ENCODE peak calls at places on chromosomes 11 and 22, in seven cellular contexts. R, Q, N, W, T, O and L are unnamed samples. For H3K4me1 and H3K27me3, the result is how much of the 10 kb centered on the place peaks cover.

GRCh38 chr22:37623075-37624016 is 14.7 kb downstream of the GGA1 start:
- DNase-seq in R (peak), Q (peak), N (peak), W (peak), T (peak), O (no peak), L (peak)

GRCh38 chr11:125224391-125225015 is 60.0 kb downstream of the PKNOX2 start:
- DNase-seq in R (no peak), Q (peak), N (no peak), W (peak), T (peak), O (no peak), L (no peak)

GRCh38 chr22:50445880-50446707 is 28.7 kb downstream of the SBF1 start:
- DNase-seq in R (no peak), Q (no peak), N (no peak), W (no peak), T (no peak), O (no peak), L (no peak)

GRCh38 chr11:46293616-46294015 is 16.2 kb downstream of the CREB3L1 start:
- DNase-seq in R (no peak), Q (no peak), N (no peak), W (no peak), T (no peak), O (peak), L (no peak)

GRCh38 chr22:39348909-39349505 is 784 bp upstream of the SYNGR1 start:
- DNase-seq in R (no peak), Q (peak), N (no peak), W (no peak), T (no peak), O (no peak), L (no peak)

GRCh38 chr11:15745266-15745665 is 611.1 kb downstream of the SOX6 start:
- DNase-seq in R (no peak), Q (no peak), N (no peak), W (no peak), T (no peak), O (no peak), L (no peak)

GRCh38 chr11:35166369-35167360 is 27.7 kb downstream of the CD44 start:
- DNase-seq in R (no peak), Q (no peak), N (no peak), W (no peak), T (no peak), O (peak), L (peak)

GRCh38 chr22:42688914-42689275 is 31.8 kb downstream of the A4GALT start:
- DNase-seq in R (no peak), Q (no peak), N (no peak), W (peak), T (no peak), O (no peak), L (no peak)

GRCh38 chr11:64842366-64842759 is 2.1 kb downstream of the CDC42BPG start:
- DNase-seq in R (no peak), Q (peak), N (no peak), W (peak), T (no peak), O (no peak), L (no peak)

GRCh38 chr11:129544691-129545090 is 169.0 kb downstream of the BARX2 start:
- DNase-seq in R (no peak), Q (no peak), N (no peak), W (no peak), T (no peak), O (no peak), L (no peak)

GRCh38 chr22:17705565-17706450 is 67.3 kb downstream of the BCL2L13 start:
- DNase-seq in R (no peak), Q (no peak), N (no peak), W (no peak), T (no peak), O (no peak), L (no peak)

GRCh38 chr11:75365711-75366181 is 14.3 kb upstream of the ARRB1 start:
- DNase-seq in R (no peak), Q (no peak), N (no peak), W (no peak), T (no peak), O (peak), L (no peak)

GRCh38 chr11:96335389-96335788 is 7.6 kb downstream of the MAML2 start:
- DNase-seq in R (no peak), Q (no peak), N (no peak), W (no peak), T (no peak), O (no peak), L (no peak)

GRCh38 chr22:27799334-27800249 is 2.0 kb downstream of the MN1 start:
- DNase-seq in R (no peak), Q (peak), N (no peak), W (no peak), T (peak), O (no peak), L (no peak)

GRCh38 chr11:131688056-131688693 is 317.8 kb downstream of the NTM start:
- DNase-seq in R (peak), Q (peak), N (no peak), W (peak), T (peak), O (peak), L (no peak)

GRCh38 chr11:131408011-131408640 is 37.7 kb downstream of the NTM start:
- DNase-seq in R (no peak), Q (peak), N (no peak), W (peak), T (peak), O (peak), L (no peak)

GRCh38 chr22:21718492-21718891 is 17.1 kb downstream of the YPEL1 start:
- DNase-seq in R (no peak), Q (no peak), N (no peak), W (no peak), T (no peak), O (no peak), L (no peak)

GRCh38 chr11:107384136-107384535 is 73.5 kb downstream of the CWF19L2 start:
- DNase-seq in R (no peak), Q (no peak), N (no peak), W (no peak), T (no peak), O (no peak), L (no peak)

GRCh38 chr11:1480555-1481482 is 5.8 kb downstream of the MOB2 start:
- DNase-seq in R (peak), Q (no peak), N (no peak), W (no peak), T (no peak), O (no peak), L (no peak)

GRCh38 chr11:61639816-61640443 is 40.3 kb upstream of the DAGLA start:
- DNase-seq in R (no peak), Q (no peak), N (no peak), W (peak), T (no peak), O (peak), L (no peak)

GRCh38 chr22:41410311-41410751 is 28.6 kb downstream of the TEF start:
- DNase-seq in R (peak), Q (no peak), N (no peak), W (no peak), T (no peak), O (no peak), L (no peak)

GRCh38 chr22:41408665-41409064 is 26.9 kb downstream of the TEF start:
- DNase-seq in R (no peak), Q (no peak), N (no peak), W (no peak), T (no peak), O (no peak), L (no peak)

GRCh38 chr22:41415554-41415953 is 31.0 kb downstream of the TOB2 start:
- DNase-seq in R (no peak), Q (no peak), N (no peak), W (no peak), T (no peak), O (no peak), L (no peak)

GRCh38 chr22:41407433-41407832 is 25.7 kb downstream of the TEF start:
- DNase-seq in R (no peak), Q (no peak), N (no peak), W (no peak), T (no peak), O (no peak), L (no peak)

GRCh38 chr22:41411021-41411851 is 29.5 kb downstream of the TEF start:
- DNase-seq in R (no peak), Q (peak), N (no peak), W (peak), T (peak), O (no peak), L (no peak)
- H3K27ac ChIP-seq in R (peak), Q (no peak), N (peak), W (no peak), T (peak), O (no peak), L (no peak)

GRCh38 chr11:2612884-2613571 is 86.8 kb downstream of the KCNQ1OT1 start:
- DNase-seq in R (no peak), Q (no peak), N (no peak), W (no peak), T (no peak), O (no peak), L (no peak)

DNA sequence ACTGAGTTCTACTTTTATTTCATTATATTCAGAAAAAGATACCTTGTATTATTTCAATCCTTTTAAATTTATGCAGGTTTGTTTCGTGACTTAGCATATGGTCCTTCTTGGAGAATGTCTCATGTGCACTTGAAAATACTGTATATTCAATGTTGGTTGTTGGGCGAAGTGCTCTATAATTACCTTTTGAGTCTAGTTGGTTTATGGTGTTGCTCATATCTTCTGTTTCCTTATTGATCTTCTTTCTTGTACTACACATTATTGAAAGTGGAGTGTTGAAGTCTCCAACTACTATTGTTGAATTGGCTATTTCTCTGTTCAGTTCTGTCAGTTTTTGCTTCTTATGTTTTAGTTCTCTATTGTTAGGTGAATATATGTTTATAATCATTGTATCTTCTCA is 90.4 kb downstream of the KCNQ1OT1 start:
- DNase-seq in R (no peak), Q (no peak), N (no peak), W (no peak), T (no peak), O (no peak), L (no peak)
- H3K4me1 ChIP-seq in R (under half), Q (under half), N (under half), W (under half), T (under half), O (under half), L (under half)

GRCh38 chr22:20217563-20217962 is 50.6 kb downstream of the RTN4R start:
- DNase-seq in R (no peak), Q (no peak), N (no peak), W (no peak), T (no peak), O (no peak), L (no peak)

GRCh38 chr22:20218981-20219380 is 49.1 kb downstream of the RTN4R start:
- DNase-seq in R (no peak), Q (no peak), N (no peak), W (no peak), T (no peak), O (no peak), L (no peak)

GRCh38 chr22:20215742-20216141 is 52.4 kb downstream of the RTN4R start:
- DNase-seq in R (no peak), Q (no peak), N (no peak), W (no peak), T (no peak), O (no peak), L (no peak)

GRCh38 chr22:20218320-20218872 is 49.7 kb downstream of the RTN4R start:
- DNase-seq in R (no peak), Q (no peak), N (no peak), W (no peak), T (no peak), O (no peak), L (no peak)

GRCh38 chr22:20216863-20217499 is 51.1 kb downstream of the RTN4R start:
- DNase-seq in R (no peak), Q (no peak), N (no peak), W (no peak), T (no peak), O (no peak), L (no peak)
- H3K27me3 ChIP-seq in R (under half), Q (under half), N (under half), W (under half), T (under half), O (under half), L (under half)

GRCh38 chr11:8810331-8811301 is 100.4 kb upstream of the AKIP1 start:
- DNase-seq in R (peak), Q (peak), N (no peak), W (peak), T (peak), O (peak), L (no peak)
- H3K27ac ChIP-seq in R (peak), Q (peak), N (no peak), W (peak), T (peak), O (peak), L (no peak)

DNA sequence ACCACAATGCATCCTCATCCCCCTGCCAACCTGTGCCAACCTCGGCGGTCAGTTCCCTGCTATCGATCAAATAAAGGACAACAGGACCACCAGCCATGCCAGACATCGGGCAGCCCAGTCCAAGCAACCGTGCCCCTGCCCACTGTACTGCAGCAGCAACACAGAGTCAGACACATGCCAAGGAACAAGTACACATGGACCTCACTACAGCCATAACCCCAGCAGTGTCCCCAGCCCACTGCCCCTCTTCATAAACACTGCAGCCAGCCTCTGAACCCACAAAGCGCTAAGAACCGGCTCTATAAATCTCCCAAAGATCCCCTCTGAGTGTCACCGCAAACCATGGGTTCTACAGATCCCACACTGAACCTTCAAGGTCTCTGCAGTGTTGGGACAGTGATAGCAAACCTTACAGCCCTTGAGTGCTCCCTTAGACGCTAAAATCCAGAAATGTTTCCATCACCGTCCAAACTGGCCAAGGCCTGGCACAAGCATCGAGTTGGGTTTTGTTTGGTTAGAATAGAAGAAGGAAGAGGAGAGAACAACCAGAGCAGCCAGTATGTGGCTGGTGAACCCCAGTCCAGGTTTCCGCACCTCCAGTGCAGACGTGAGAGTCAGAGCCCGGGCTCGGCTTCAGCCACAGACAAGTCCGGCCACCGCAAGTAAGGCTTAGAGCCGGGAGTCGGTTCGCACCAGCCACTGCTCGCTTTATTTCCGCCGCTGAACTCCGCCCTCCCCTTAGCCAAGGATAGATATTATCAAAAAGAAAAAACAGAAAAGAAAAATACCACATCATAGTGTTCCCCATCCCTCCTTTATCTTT is 7.9 kb downstream of the PAX6 start:
- DNase-seq in R (no peak), Q (peak), N (no peak), W (peak), T (no peak), O (peak), L (no peak)
- H3K4me1 ChIP-seq in R (under half), Q (half or more), N (under half), W (under half), T (under half), O (under half), L (under half)

DNA sequence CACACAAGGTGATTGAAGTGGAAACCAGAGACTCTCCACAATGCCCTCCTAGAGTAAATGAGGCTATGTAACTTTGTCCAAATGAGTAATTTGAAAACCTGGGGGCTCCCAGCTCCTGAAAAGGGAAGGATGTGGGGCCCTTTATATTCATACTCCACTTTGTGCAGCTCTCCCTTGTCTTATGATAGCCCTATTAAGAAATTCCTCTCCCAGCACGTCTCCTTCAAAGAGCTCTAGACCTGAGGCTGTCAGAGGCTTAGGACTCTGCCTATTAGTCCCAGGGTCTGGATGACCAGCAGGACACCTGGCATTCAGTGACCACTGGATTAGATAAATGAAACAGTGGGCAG is 2.1 kb downstream of the SLC43A1 start:
- DNase-seq in R (no peak), Q (no peak), N (no peak), W (no peak), T (no peak), O (no peak), L (no peak)
- H3K27me3 ChIP-seq in R (under half), Q (half or more), N (under half), W (under half), T (under half), O (under half), L (under half)

DNA sequence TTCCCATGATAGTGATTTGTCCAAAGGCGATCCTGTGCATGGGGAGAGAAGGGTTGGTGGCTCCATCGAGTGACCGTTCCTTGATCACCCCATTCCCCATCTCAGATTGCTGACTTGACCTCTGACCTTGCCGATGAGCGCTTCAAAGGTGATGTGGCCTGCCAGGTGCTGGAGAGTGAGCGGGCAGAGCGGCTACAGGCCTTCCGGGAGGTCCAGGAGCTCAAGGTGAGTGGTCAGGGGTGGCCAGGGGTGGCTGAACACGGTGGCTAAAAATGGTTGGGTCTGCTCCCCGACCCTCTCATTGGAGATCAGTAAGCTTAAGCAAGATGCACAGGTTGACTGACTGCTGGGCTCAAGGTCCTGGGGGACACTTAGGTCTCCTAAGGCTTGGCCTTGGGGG is 148.7 kb downstream of the MYO18B start:
- DNase-seq in R (no peak), Q (no peak), N (no peak), W (no peak), T (no peak), O (no peak), L (no peak)
- H3K27ac ChIP-seq in R (no peak), Q (no peak), N (no peak), W (no peak), T (no peak), O (no peak), L (no peak)